ENCODE peak calls at places on chromosomes 2 and 18, in eight cellular contexts. Y, S, N, O, T, C, E and M are unnamed samples.

GRCh38 chr2:207142461-207142860 is 23.3 kb downstream of the KLF7 start:
- DNase-seq in Y (no peak), S (no peak), N (no peak), O (no peak), T (no peak), C (no peak), E (no peak), M (no peak)

GRCh38 chr2:66433945-66434678 is 813 bp upstream of the MEIS1 start:
- DNase-seq in Y (peak; percentile 63), S (peak; percentile 92), N (peak; percentile 84), O (peak; percentile 87), T (no peak), C (peak; percentile 72), E (no peak), M (peak; percentile 52)

GRCh38 chr18:6601241-6601640 is 128.3 kb upstream of the ARHGAP28 start:
- DNase-seq in Y (no peak), S (no peak), N (no peak), O (no peak), T (no peak), C (no peak), E (no peak), M (no peak)

GRCh38 chr18:46468431-46469180 is 188.4 kb downstream of the LOXHD1 start:
- DNase-seq in Y (no peak), S (no peak), N (no peak), O (no peak), T (no peak), C (no peak), E (no peak), M (no peak)

GRCh38 chr2:48347712-48348111 is 182.2 kb upstream of the STON1 start:
- DNase-seq in Y (peak; percentile 23), S (no peak), N (no peak), O (peak; percentile 26), T (no peak), C (no peak), E (no peak), M (no peak)

GRCh38 chr2:29916571-29916970 is 4.8 kb downstream of the ALK start:
- DNase-seq in Y (no peak), S (no peak), N (no peak), O (no peak), T (no peak), C (no peak), E (no peak), M (peak; percentile 68)

GRCh38 chr18:79368681-79369080 is 27.0 kb upstream of the NFATC1 start:
- DNase-seq in Y (no peak), S (no peak), N (no peak), O (no peak), T (no peak), C (no peak), E (no peak), M (no peak)

GRCh38 chr2:99597616-99598015 is 107.8 kb upstream of the REV1 start:
- DNase-seq in Y (peak; percentile 95), S (peak; percentile 96), N (no peak), O (no peak), T (no peak), C (no peak), E (no peak), M (no peak)

GRCh38 chr2:146321175-146321574 is 1523.7 kb upstream of the ACVR2A start:
- DNase-seq in Y (peak; percentile 51), S (no peak), N (peak; percentile 26), O (peak; percentile 43), T (no peak), C (no peak), E (no peak), M (no peak)

GRCh38 chr2:147027451-147027850 is 817.4 kb upstream of the ACVR2A start:
- DNase-seq in Y (no peak), S (no peak), N (no peak), O (peak; percentile 13), T (no peak), C (no peak), E (no peak), M (no peak)

GRCh38 chr2:42568431-42569115 is at the start of gene MTA3:
- DNase-seq in Y (no peak), S (peak; percentile 93), N (peak; percentile 86), O (peak; percentile 60), T (peak; percentile 30), C (peak; percentile 73), E (peak; percentile 62), M (peak; percentile 75)

GRCh38 chr2:18483896-18484295 is 76.6 kb downstream of the RDH14 start:
- DNase-seq in Y (no peak), S (no peak), N (no peak), O (no peak), T (no peak), C (no peak), E (no peak), M (no peak)

GRCh38 chr2:3238951-3239841 is 138.4 kb downstream of the EIPR1 start:
- DNase-seq in Y (no peak), S (no peak), N (no peak), O (no peak), T (no peak), C (no peak), E (no peak), M (no peak)

GRCh38 chr18:48896875-48897511 is 53.8 kb downstream of the SMAD7 start:
- DNase-seq in Y (no peak), S (peak; percentile 52), N (peak; percentile 67), O (no peak), T (no peak), C (peak; percentile 90), E (no peak), M (no peak)

GRCh38 chr18:35477497-35477896 is 20.3 kb downstream of the INO80C start:
- DNase-seq in Y (no peak), S (no peak), N (no peak), O (no peak), T (no peak), C (no peak), E (no peak), M (no peak)

GRCh38 chr18:35481960-35482366 is 15.8 kb downstream of the INO80C start:
- DNase-seq in Y (peak; percentile 34), S (no peak), N (no peak), O (no peak), T (no peak), C (no peak), E (no peak), M (no peak)

GRCh38 chr18:35477974-35478373 is 19.8 kb downstream of the INO80C start:
- DNase-seq in Y (no peak), S (no peak), N (no peak), O (no peak), T (no peak), C (no peak), E (no peak), M (no peak)

GRCh38 chr18:35478520-35479435 is 19.0 kb downstream of the INO80C start:
- DNase-seq in Y (peak; percentile 79), S (peak; percentile 96), N (no peak), O (peak; percentile 39), T (no peak), C (no peak), E (no peak), M (no peak)

DNA sequence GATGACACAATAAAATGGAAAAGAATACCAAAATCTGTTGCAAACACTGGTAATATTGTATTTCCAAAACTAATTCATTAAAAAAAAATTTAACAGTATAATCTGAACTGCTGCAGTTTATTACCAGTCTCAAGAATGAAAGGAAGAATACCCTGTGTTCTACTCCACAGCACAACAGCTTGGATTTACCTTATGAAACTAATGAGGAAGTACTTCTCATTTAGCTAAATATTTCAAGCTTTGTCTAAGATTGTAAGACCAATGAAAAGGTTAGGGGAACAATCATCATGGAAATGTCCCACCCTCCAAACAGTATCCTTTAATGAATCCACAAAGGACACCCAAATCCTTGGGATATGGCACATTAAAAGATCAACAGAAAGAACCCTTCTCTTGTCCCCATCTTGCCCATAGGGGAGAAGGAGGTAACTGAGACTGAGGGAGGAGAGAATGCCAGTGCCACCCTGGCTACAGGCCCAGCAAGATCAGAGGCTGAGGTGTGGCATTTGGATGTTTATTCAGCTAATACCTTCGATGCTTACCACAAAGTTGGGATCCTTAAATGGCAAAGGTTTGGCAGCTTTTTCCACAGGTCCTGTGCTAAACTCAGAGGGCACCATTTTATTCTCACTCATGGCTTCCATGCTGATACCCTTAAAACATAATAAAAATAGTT is 17.7 kb downstream of the INO80C start:
- DNase-seq in Y (no peak), S (no peak), N (no peak), O (no peak), T (no peak), C (no peak), E (no peak), M (no peak)
- H3K36me3 ChIP-seq in Y (no peaks in the 10 kb centered on the region), S (peaks cover 8% of the 10 kb centered on the region), N (no peaks in the 10 kb centered on the region), O (no peaks in the 10 kb centered on the region), T (no peaks in the 10 kb centered on the region), C (no peaks in the 10 kb centered on the region), E (no peaks in the 10 kb centered on the region), M (no peaks in the 10 kb centered on the region)

GRCh38 chr2:24272907-24273306 is 87.4 kb downstream of the ITSN2 start:
- DNase-seq in Y (no peak), S (no peak), N (no peak), O (peak; percentile 60), T (no peak), C (no peak), E (no peak), M (no peak)
- H3K36me3 ChIP-seq in Y (no peaks in the 10 kb centered on the region), S (peaks cover 4% of the 10 kb centered on the region), N (no peaks in the 10 kb centered on the region), O (peaks cover 27% of the 10 kb centered on the region), T (peaks cover 42% of the 10 kb centered on the region), C (peaks cover 94% of the 10 kb centered on the region), E (peaks cover 37% of the 10 kb centered on the region), M (no peaks in the 10 kb centered on the region)

GRCh38 chr2:216890138-216890537 is 30.3 kb upstream of the TNP1 start:
- DNase-seq in Y (no peak), S (no peak), N (no peak), O (no peak), T (no peak), C (no peak), E (no peak), M (no peak)

GRCh38 chr2:216888907-216889622 is 29.2 kb upstream of the TNP1 start:
- DNase-seq in Y (no peak), S (peak; percentile 78), N (no peak), O (no peak), T (no peak), C (no peak), E (no peak), M (no peak)

GRCh38 chr2:216887132-216887531 is 27.3 kb upstream of the TNP1 start:
- DNase-seq in Y (no peak), S (peak; percentile 57), N (no peak), O (no peak), T (no peak), C (no peak), E (no peak), M (no peak)

GRCh38 chr2:216885117-216885553 is 25.3 kb upstream of the TNP1 start:
- DNase-seq in Y (no peak), S (no peak), N (no peak), O (no peak), T (no peak), C (no peak), E (no peak), M (no peak)

DNA sequence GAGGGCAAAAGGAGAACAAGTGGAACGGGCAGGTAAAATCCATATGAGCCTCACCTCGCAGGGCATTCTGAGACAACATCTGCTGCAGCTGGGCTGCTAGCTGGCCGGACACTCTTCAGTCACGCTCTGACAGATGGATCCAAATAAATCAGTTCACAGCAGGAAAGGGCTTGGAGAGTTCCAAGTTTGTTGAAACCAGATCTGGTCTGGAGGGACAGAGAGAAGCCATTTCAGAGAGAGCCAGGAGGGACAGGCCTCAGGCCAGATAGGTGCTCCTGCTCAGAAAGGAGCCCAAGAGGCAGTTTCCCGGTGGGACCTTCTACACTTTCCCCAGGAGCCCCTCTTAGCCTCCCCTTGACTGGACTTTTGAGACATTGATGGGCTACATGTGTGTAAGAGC is 28.2 kb upstream of the TNP1 start:
- DNase-seq in Y (no peak), S (peak; percentile 59), N (no peak), O (no peak), T (no peak), C (no peak), E (no peak), M (no peak)
- H3K36me3 ChIP-seq in Y (no peaks in the 10 kb centered on the region), S (no peaks in the 10 kb centered on the region), N (no peaks in the 10 kb centered on the region), O (no peaks in the 10 kb centered on the region), T (no peaks in the 10 kb centered on the region), C (no peaks in the 10 kb centered on the region), E (no peaks in the 10 kb centered on the region), M (no peaks in the 10 kb centered on the region)

GRCh38 chr2:75321558-75321957 is 122.2 kb upstream of the TACR1 start:
- DNase-seq in Y (no peak), S (no peak), N (peak; percentile 51), O (no peak), T (no peak), C (no peak), E (no peak), M (no peak)
- H3K36me3 ChIP-seq in Y (no peaks in the 10 kb centered on the region), S (no peaks in the 10 kb centered on the region), N (no peaks in the 10 kb centered on the region), O (no peaks in the 10 kb centered on the region), T (no peaks in the 10 kb centered on the region), C (no peaks in the 10 kb centered on the region), E (no peaks in the 10 kb centered on the region), M (no peaks in the 10 kb centered on the region)